ENCODE peak calls at places on chromosomes 4 and X, in eight cellular contexts. I is HS-5; Z is CD4-positive, CD25-positive, alpha-beta regulatory T cell; O is C1 segment of cervical spinal cord; V is memory B cell; U is RWPE1; J is activated naive CD8-positive, alpha-beta T cell treated with anti-CD3 and anti-CD28 coated beads, Interleukin-2, amount 50 U/mL, for 24 hours; X is stimulated activated CD8-positive, alpha-beta memory T cell treated with anti-CD3 and anti-CD28 coated beads, Interleukin-7, amount 100 ng/mL, for 1 hour. Y is an unnamed sample.

GRCh38 chr4:125368684-125369083 is 53.9 kb downstream of the FAT4 start:
- DNase-seq in J (no peak), V (no peak), I (no peak), X (no peak), O (no peak), U (peak), Z (no peak), Y (no peak)

GRCh38 chr4:56424697-56425514 is 10.5 kb downstream of the PPAT start:
- DNase-seq in X (no peak), U (peak), J (peak), I (no peak), V (no peak), Z (peak), O (no peak), Y (peak)

GRCh38 chrX:22032084-22032483 is at the start of gene PHEX:
- DNase-seq in U (no peak), Z (no peak), I (no peak), J (no peak), X (no peak), V (no peak), O (no peak), Y (no peak)

GRCh38 chr4:7653510-7654414 is 219.0 kb upstream of the PSAPL1 start:
- DNase-seq in X (no peak), U (no peak), I (no peak), Z (no peak), O (no peak), V (no peak), J (no peak), Y (no peak)

GRCh38 chrX:102765217-102765616 is 44.7 kb downstream of the GPRASP3 start:
- DNase-seq in Z (no peak), V (no peak), O (no peak), J (no peak), I (peak), U (peak), X (no peak), Y (no peak)

GRCh38 chr4:39541987-39542632 is 14.9 kb upstream of the UGDH start:
- DNase-seq in U (no peak), V (no peak), I (no peak), Z (no peak), O (no peak), J (no peak), X (no peak), Y (no peak)

GRCh38 chr4:67885727-67886126 is 1.9 kb upstream of the TMPRSS11D start:
- DNase-seq in Z (no peak), I (peak), O (no peak), X (no peak), J (no peak), U (peak), V (no peak), Y (no peak)

GRCh38 chr4:139470295-139470694 is 16.4 kb downstream of the RAB33B start:
- DNase-seq in U (no peak), O (no peak), Z (no peak), I (no peak), J (no peak), V (no peak), X (no peak), Y (no peak)

GRCh38 chr4:58360354-58361133 is 1250.4 kb upstream of the IGFBP7 start:
- DNase-seq in Z (no peak), U (no peak), J (no peak), O (no peak), X (no peak), V (no peak), I (no peak), Y (no peak)

GRCh38 chrX:71163010-71163409 is 18.4 kb downstream of the NLGN3 start:
- DNase-seq in V (no peak), U (no peak), I (no peak), Z (no peak), J (no peak), O (no peak), X (no peak), Y (no peak)

GRCh38 chr4:26787461-26788340 is 72.9 kb upstream of the STIM2 start:
- DNase-seq in Z (peak), I (peak), J (peak), X (no peak), V (no peak), O (no peak), U (peak), Y (peak)

GRCh38 chr4:160981083-160981482 is 1182.7 kb downstream of the FSTL5 start:
- DNase-seq in X (no peak), O (no peak), V (no peak), J (no peak), I (no peak), Z (no peak), U (no peak), Y (no peak)

GRCh38 chr4:185535818-185536729 is 767 bp upstream of the PDLIM3 start:
- DNase-seq in V (no peak), Z (no peak), U (no peak), J (no peak), O (peak), X (no peak), I (no peak), Y (no peak)

GRCh38 chr4:27189683-27190082 is 329.0 kb downstream of the STIM2 start:
- DNase-seq in V (no peak), Z (no peak), J (no peak), U (no peak), I (no peak), O (no peak), X (no peak), Y (no peak)